ENCODE peak calls at places on chromosomes 16 and 17, in five cellular contexts. X is ELR, A is globus pallidus, K is NCI-H226, L is ovary. P is an unnamed sample.
A peak's percentile ranks its signal among the peaks of the same experiment; 100 is the strongest.

GRCh38 chr16:23408242-23409201 is 44.5 kb downstream of the COG7 start:
- DNase-seq in L (no peak), X (peak; percentile 50), A (peak; percentile 49), K (no peak), P (peak; percentile 23)

GRCh38 chr17:50560185-50560824 is at the start of gene CACNA1G:
- DNase-seq in K (peak; percentile 82), A (peak; percentile 70), X (peak; percentile 88), L (peak; percentile 96), P (peak; percentile 79)

GRCh38 chr17:48905987-48906515 is 2.2 kb upstream of the UBE2Z start:
- DNase-seq in K (no peak), X (no peak), A (no peak), L (no peak), P (no peak)

GRCh38 chr17:18235743-18236256 is 10.4 kb downstream of the LLGL1 start:
- DNase-seq in A (no peak), L (no peak), X (peak; percentile 95), K (peak; percentile 88), P (no peak)

GRCh38 chr17:47731396-47731795 is 1.6 kb upstream of the TBX21 start:
- DNase-seq in X (no peak), K (no peak), A (no peak), L (no peak), P (no peak)

GRCh38 chr16:47888142-47888541 is 267.7 kb downstream of the ABCC12 start:
- DNase-seq in L (no peak), X (peak; percentile 79), A (no peak), K (peak; percentile 86), P (no peak)

GRCh38 chr16:73058616-73059409 is 10.9 kb upstream of the ZFHX3 start:
- DNase-seq in L (peak; percentile 59), K (peak; percentile 28), X (peak; percentile 64), A (no peak), P (peak; percentile 83)

GRCh38 chr16:80347900-80348299 is 192.9 kb upstream of the DYNLRB2 start:
- DNase-seq in A (peak; percentile 37), X (no peak), K (no peak), L (peak; percentile 59), P (no peak)

GRCh38 chr17:58242171-58242784 is 3.9 kb downstream of the LPO start:
- DNase-seq in L (no peak), K (peak; percentile 28), X (no peak), A (no peak), P (no peak)

GRCh38 chr17:16304832-16305231 is 48.4 kb downstream of the CENPV start:
- DNase-seq in A (no peak), L (no peak), X (peak; percentile 57), K (no peak), P (peak; percentile 3)

GRCh38 chr17:15340966-15341365 is 431 bp downstream of the TEKT3 start:
- DNase-seq in L (no peak), A (no peak), K (no peak), X (no peak), P (no peak)

GRCh38 chr17:80053102-80053501 is 16.7 kb downstream of the CCDC40 start:
- DNase-seq in K (no peak), L (peak; percentile 20), X (no peak), A (no peak), P (no peak)

P was measured in NCI-H1092 treated with DMSO at 0.1 percent for 48 hours.